ENCODE peak calls at places on chromosomes 11 and 22, in nine cellular contexts. E is nucleus accumbens; M is lower lobe of right lung; W is activated naive CD4-positive, alpha-beta T cell treated with Interleukin-2 at 50 U/mL for 16 hours; L is NCI-H2029 treated with DMSO at 0.1 percent for 48 hours; I is caudate nucleus; H is activated naive CD8-positive, alpha-beta T cell treated with anti-CD3 and anti-CD28 coated beads for 36 hours; T is progenitor cell of endocrine pancreas; V is mucosa of descending colon. A is an unnamed sample.

GRCh38 chr22:19970479-19971275 is 29.1 kb upstream of the TXNRD2 start:
- DNase-seq in E (peak; percentile 79), M (peak; percentile 81), W (peak; percentile 80), L (no peak), I (peak; percentile 61), H (peak; percentile 74), T (peak; percentile 78), V (peak; percentile 83), A (peak; percentile 75)

GRCh38 chr11:11977206-11977938 is 31.1 kb downstream of the DKK3 start:
- DNase-seq in E (no peak), M (no peak), W (no peak), L (no peak), I (no peak), H (no peak), T (no peak), V (no peak), A (peak; percentile 39)

GRCh38 chr11:34262601-34263081 is 95.2 kb downstream of the ABTB2 start:
- DNase-seq in E (peak; percentile 16), M (no peak), W (no peak), L (peak; percentile 48), I (peak; percentile 9), H (no peak), T (no peak), V (no peak), A (no peak)

GRCh38 chr11:96486890-96487633 is 97.2 kb downstream of the JRKL start:
- DNase-seq in E (no peak), M (no peak), W (no peak), L (no peak), I (no peak), H (no peak), T (no peak), V (peak; percentile 57), A (peak; percentile 50)

GRCh38 chr11:19723572-19724342 is 11.1 kb downstream of the NAV2 start:
- DNase-seq in E (peak; percentile 40), M (peak; percentile 47), W (peak; percentile 41), L (no peak), I (peak; percentile 17), H (peak; percentile 32), T (no peak), V (no peak), A (peak; percentile 16)

GRCh38 chr11:115503886-115504278 is 333 bp downstream of the CADM1 start:
- DNase-seq in E (no peak), M (no peak), W (no peak), L (no peak), I (no peak), H (no peak), T (no peak), V (no peak), A (no peak)

GRCh38 chr11:35275808-35276170 is 136.8 kb downstream of the CD44 start:
- DNase-seq in E (no peak), M (no peak), W (no peak), L (no peak), I (no peak), H (no peak), T (no peak), V (no peak), A (no peak)

GRCh38 chr22:44847892-44848291 is 95.5 kb downstream of the ARHGAP8 start:
- DNase-seq in E (no peak), M (no peak), W (no peak), L (no peak), I (no peak), H (no peak), T (no peak), V (no peak), A (no peak)

GRCh38 chr11:130139401-130139800 is 20.2 kb upstream of the ST14 start:
- DNase-seq in E (no peak), M (no peak), W (no peak), L (no peak), I (no peak), H (no peak), T (no peak), V (no peak), A (no peak)

GRCh38 chr11:2893021-2893528 is 7.5 kb upstream of the CDKN1C start:
- DNase-seq in E (no peak), M (no peak), W (no peak), L (no peak), I (no peak), H (no peak), T (no peak), V (peak; percentile 16), A (no peak)

GRCh38 chr11:88320149-88320559 is 17.4 kb downstream of the CTSC start:
- DNase-seq in E (no peak), M (no peak), W (no peak), L (no peak), I (no peak), H (no peak), T (no peak), V (no peak), A (no peak)

GRCh38 chr11:72239849-72240460 is 4.0 kb downstream of the PHOX2A start:
- DNase-seq in E (peak; percentile 59), M (peak; percentile 78), W (no peak), L (no peak), I (no peak), H (peak; percentile 26), T (no peak), V (peak; percentile 83), A (peak; percentile 62)

GRCh38 chr11:83691387-83692088 is 405.4 kb upstream of the CCDC90B start:
- DNase-seq in E (no peak), M (no peak), W (no peak), L (no peak), I (no peak), H (no peak), T (no peak), V (no peak), A (no peak)

GRCh38 chr22:28329582-28330073 is 350.0 kb downstream of the TTC28 start:
- DNase-seq in E (no peak), M (no peak), W (no peak), L (no peak), I (no peak), H (no peak), T (no peak), V (no peak), A (no peak)

GRCh38 chr11:80167766-80168165 is 726.9 kb upstream of the TENM4 start:
- DNase-seq in E (no peak), M (no peak), W (no peak), L (no peak), I (no peak), H (no peak), T (no peak), V (no peak), A (no peak)

GRCh38 chr11:68812526-68812925 is 29.2 kb downstream of the CPT1A start:
- DNase-seq in E (no peak), M (no peak), W (no peak), L (no peak), I (no peak), H (no peak), T (no peak), V (peak; percentile 79), A (peak; percentile 65)

GRCh38 chr22:49010901-49011300 is 816.8 kb downstream of the BRD1 start:
- DNase-seq in E (no peak), M (peak; percentile 36), W (no peak), L (no peak), I (no peak), H (no peak), T (no peak), V (no peak), A (no peak)

GRCh38 chr11:92376146-92376599 is 151.6 kb downstream of the FAT3 start:
- DNase-seq in E (no peak), M (no peak), W (no peak), L (no peak), I (no peak), H (no peak), T (no peak), V (no peak), A (no peak)

A was measured in left colon.